ENCODE peak calls at places on chromosome 11, in four cellular contexts. W is H1, K is GM12892, M is HepG2. Z is an unnamed sample.

GRCh38 chr11:3009481-3009880 is 17.4 kb upstream of the NAP1L4 start:
- DNase-seq in W (no peak), K (no peak), M (no peak), Z (no peak)

GRCh38 chr11:19982761-19983495 is 177.3 kb downstream of the DBX1 start:
- DNase-seq in W (no peak), M (no peak), K (no peak), Z (no peak)

GRCh38 chr11:2837096-2837601 is 48.4 kb downstream of the CDKN1C start:
- DNase-seq in K (no peak), W (no peak), M (peak; percentile 62), Z (no peak)

GRCh38 chr11:2776351-2777061 is 76.7 kb upstream of the KCNQ1OT1 start:
- DNase-seq in K (no peak), W (no peak), M (no peak), Z (no peak)

GRCh38 chr11:69487849-69488542 is 6.5 kb downstream of the LINC01488 start:
- DNase-seq in K (no peak), W (no peak), M (no peak), Z (no peak)

GRCh38 chr11:43962383-43962969 is 20.0 kb downstream of the C11orf96 start:
- DNase-seq in K (no peak), W (no peak), M (no peak), Z (no peak)

GRCh38 chr11:35363246-35364100 is 55.9 kb downstream of the SLC1A2 start:
- DNase-seq in K (no peak), M (no peak), W (no peak), Z (no peak)

GRCh38 chr11:124748481-124749338 is 3.3 kb downstream of the VSIG2 start:
- DNase-seq in M (no peak), W (no peak), K (no peak), Z (no peak)

GRCh38 chr11:28528217-28528616 is 420.0 kb downstream of the METTL15 start:
- DNase-seq in W (no peak), K (no peak), M (no peak), Z (no peak)

GRCh38 chr11:76329983-76330382 is 50.9 kb downstream of the THAP12 start:
- DNase-seq in W (no peak), K (no peak), M (peak; percentile 31), Z (no peak)

GRCh38 chr11:118084247-118084646 is 2.5 kb downstream of the SMIM35 start:
- DNase-seq in W (no peak), K (no peak), M (peak; percentile 32), Z (no peak)

GRCh38 chr11:17610402-17610894 is 63.4 kb downstream of the OTOG start:
- DNase-seq in K (no peak), M (no peak), W (no peak), Z (no peak)

GRCh38 chr11:118641463-118642019 is 34.1 kb downstream of the PHLDB1 start:
- DNase-seq in W (no peak), K (no peak), M (no peak), Z (no peak)

GRCh38 chr11:126268361-126268707 is 361 bp downstream of the SRPRA start:
- DNase-seq in W (no peak), M (no peak), K (no peak), Z (no peak)

GRCh38 chr11:130631119-130631518 is 182.7 kb downstream of the ADAMTS15 start:
- DNase-seq in M (no peak), W (no peak), K (no peak), Z (no peak)

GRCh38 chr11:108483163-108483562 is 15.0 kb downstream of the POGLUT3 start:
- DNase-seq in K (no peak), M (no peak), W (no peak), Z (no peak)

GRCh38 chr11:134046681-134047449 is 22.0 kb upstream of the JAM3 start:
- DNase-seq in M (no peak), K (no peak), W (no peak), Z (no peak)

GRCh38 chr11:11349870-11350325 is 3.2 kb downstream of the CSNK2A3 start:
- DNase-seq in K (no peak), M (no peak), W (no peak), Z (no peak)

GRCh38 chr11:46380340-46381045 is 976 bp upstream of the MDK start:
- DNase-seq in W (no peak), M (peak; percentile 78), K (peak; percentile 71), Z (peak; percentile 76)

GRCh38 chr11:133041928-133042890 is 490.1 kb downstream of the OPCML start:
- DNase-seq in M (no peak), K (no peak), W (no peak), Z (no peak)

GRCh38 chr11:49995559-49995958 is 13.2 kb upstream of the OR4C12 start:
- DNase-seq in W (no peak), M (peak; percentile 73), K (no peak), Z (no peak)

GRCh38 chr11:78199015-78199652 is 10.4 kb downstream of the USP35 start:
- DNase-seq in K (no peak), M (no peak), W (no peak), Z (no peak)

GRCh38 chr11:69921429-69922014 is 102.3 kb upstream of the FGF3 start:
- DNase-seq in K (no peak), W (no peak), M (no peak), Z (no peak)

GRCh38 chr11:5508605-5509004 is 1.2 kb downstream of the UBQLN3 start:
- DNase-seq in W (no peak), M (peak; percentile 18), K (no peak), Z (no peak)

GRCh38 chr11:55942785-55943392 is 6.7 kb upstream of the OR5I1 start:
- DNase-seq in K (no peak), W (no peak), M (peak; percentile 23), Z (no peak)

GRCh38 chr11:43789700-43790443 is 90.8 kb upstream of the ALKBH3 start:
- DNase-seq in M (no peak), W (no peak), K (no peak), Z (no peak)

DNA sequence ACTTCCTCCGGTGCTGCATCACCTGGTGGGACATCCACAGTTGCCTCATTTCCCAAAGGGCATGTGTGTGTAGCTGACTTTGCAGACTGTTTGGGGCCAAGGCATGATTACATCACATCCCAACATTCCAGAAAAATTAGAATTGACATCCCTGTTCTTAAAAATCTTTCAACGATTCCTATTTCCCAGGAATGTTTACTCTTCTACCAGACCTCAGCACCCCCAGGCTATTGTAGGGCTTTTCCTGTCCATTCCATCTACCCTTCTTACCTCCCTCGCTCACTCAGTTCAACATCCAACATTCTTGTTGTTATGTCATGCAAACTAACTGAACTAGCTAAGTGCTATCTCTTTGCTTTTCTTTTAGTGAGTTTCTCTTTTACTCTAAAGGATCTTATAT is 37.3 kb downstream of the PIWIL4 start:
- DNase-seq in W (no peak), K (no peak), M (no peak), Z (no peak)
- TF ChIP-seq TAF1 in W (no peak), K (no peak), M (no peak), Z (no peak)

DNA sequence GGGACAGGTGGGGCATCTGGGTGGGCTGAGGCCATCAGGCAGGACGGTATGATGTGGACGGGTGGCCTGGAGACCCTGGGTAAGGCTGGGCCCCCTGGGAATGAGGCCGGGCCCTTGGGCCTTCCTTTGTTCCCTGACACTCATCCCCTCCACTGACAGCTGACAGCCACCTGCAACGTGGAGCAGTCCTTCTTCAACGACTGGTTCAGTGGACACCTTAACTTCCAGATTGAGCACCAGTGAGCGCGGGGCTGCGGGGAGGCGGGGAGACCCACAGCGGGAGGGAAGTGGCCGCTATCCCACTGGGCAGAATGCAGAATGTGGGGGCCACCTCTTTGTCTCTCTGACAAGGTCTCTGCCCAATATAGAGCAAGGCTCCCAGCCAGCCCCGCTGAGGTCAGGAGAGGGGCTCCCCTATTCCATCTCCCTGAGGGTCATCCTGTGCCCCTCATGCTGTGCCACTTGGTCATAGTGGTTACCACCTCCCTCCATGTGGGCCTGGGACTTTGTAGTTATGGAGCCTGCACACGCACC is 27.7 kb downstream of the FADS3 start:
- DNase-seq in K (no peak), M (no peak), W (no peak), Z (no peak)
- TF ChIP-seq POLR2A in K (no peak), M (no peak), W (no peak), Z (no peak)

DNA sequence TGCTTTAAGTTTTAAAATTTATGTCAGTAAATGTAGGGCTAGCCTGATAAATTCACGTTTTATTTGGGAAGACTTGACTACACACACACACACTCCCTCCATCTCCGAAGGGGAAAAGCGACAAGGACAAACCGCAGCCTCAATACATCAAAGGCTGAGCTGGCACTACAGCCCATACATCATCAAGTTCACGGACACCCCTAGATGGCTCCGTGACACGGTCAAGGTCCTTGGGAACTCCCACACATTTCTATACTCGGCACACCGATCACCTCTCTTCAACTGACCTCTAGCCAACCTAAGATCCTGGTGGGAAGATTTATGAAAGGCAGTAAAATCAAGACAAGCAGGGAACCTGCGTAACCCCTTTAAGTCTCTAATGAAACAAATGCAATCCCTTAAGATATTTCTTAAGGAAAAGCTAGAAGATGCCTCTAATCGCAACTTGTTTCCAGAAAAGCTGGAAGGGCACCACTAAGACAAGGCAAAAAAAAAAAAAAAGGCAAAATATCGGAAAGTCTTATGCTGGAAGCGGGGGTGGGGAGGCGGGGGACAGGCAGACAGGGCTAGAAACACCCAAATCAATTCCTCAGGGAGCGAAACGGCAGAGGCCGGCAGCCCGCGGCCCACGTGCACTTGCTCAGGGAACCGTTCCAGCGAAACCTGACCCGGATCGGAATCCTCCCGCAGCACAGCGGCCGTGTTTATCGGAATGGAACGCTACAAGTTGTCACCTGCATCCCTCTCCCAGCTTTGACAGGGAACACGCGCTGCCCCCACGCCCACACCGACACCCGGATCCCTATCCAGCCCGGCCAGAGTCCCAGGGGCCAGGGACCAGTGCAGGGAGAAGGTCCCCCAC is 1.5 kb downstream of the ARHGAP20 start:
- DNase-seq in W (no peak), K (peak; percentile 5), M (peak; percentile 9), Z (peak; percentile 4)
- TF ChIP-seq TAF1 in W (no peak), K (no peak), M (no peak), Z (no peak)

DNA sequence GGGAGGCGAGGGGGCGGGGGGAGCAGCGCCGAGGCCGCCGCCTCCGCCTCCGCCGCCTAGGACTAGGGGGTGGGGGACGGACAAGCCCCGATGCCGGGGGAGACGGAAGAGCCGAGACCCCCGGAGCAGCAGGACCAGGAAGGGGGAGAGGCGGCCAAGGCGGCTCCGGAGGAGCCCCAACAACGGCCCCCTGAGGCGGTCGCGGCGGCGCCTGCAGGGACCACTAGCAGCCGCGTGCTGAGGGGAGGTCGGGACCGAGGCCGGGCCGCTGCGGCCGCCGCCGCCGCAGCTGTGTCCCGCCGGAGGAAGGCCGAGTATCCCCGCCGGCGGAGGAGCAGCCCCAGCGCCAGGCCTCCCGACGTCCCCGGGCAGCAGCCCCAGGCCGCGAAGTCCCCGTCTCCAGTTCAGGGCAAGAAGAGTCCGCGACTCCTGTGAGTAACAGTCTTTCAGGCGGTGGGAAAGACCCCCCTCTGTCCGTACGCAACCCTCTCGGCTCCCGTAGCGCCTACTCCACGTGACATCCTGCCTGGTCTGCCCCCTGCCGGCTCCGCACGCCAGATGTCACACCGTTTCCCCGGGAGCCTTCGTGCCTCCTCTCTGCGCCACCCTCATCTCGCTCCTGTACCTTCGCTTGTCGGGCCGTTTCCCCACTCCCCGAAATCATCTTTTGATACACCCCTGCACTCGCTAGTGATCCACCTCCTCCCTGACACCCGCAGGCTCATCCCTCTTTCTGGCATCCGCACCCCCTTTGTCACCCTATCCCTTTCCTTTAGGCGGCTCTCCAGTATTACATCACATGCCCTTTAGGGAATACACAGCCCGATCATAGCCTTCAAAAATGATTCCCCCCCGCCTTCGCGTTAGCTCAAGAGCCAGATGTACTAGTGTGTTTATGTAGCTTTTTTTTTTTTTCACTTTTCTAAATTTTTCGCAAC is 598 bp downstream of the ZFP91 start:
- DNase-seq in M (peak; percentile 78), K (no peak), W (peak; percentile 61), Z (peak; percentile 29)
- TF ChIP-seq POLR2A in M (peak; percentile 68), K (peak; percentile 98), W (peak; percentile 63), Z (peak; percentile 96)